ENCODE peak calls at places on chromosome 3, in four cellular contexts. One of them, this sample, is unnamed. For H3K4me1, the result is how much of the 10 kb centered on the place peaks cover.

GRCh38 chr3:16739416-16740091 is 134.3 kb upstream of the DAZL start:
- DNase-seq in right cardiac atrium: no peak
- DNase-seq in GM23338: no peak
- DNase-seq in tibial artery: no peak
- DNase-seq in this sample: no peak

GRCh38 chr3:37498126-37499039 is 324.0 kb upstream of the LRRFIP2 start:
- DNase-seq in right cardiac atrium: no peak
- DNase-seq in GM23338: no peak
- DNase-seq in tibial artery: no peak
- DNase-seq in this sample: no peak

GRCh38 chr3:57068437-57069089 is 8.1 kb downstream of the SPATA12 start:
- DNase-seq in right cardiac atrium: peak
- DNase-seq in GM23338: no peak
- DNase-seq in tibial artery: peak
- DNase-seq in this sample: peak

GRCh38 chr3:36196058-36196457 is 184.2 kb upstream of the STAC start:
- DNase-seq in right cardiac atrium: no peak
- DNase-seq in GM23338: no peak
- DNase-seq in tibial artery: no peak
- DNase-seq in this sample: no peak

GRCh38 chr3:134294302-134294925 is 43.8 kb upstream of the RYK start:
- DNase-seq in right cardiac atrium: no peak
- DNase-seq in GM23338: no peak
- DNase-seq in tibial artery: no peak
- DNase-seq in this sample: no peak

GRCh38 chr3:129834580-129834979 is 58.9 kb downstream of the TMCC1 start:
- DNase-seq in right cardiac atrium: no peak
- DNase-seq in GM23338: no peak
- DNase-seq in tibial artery: no peak
- DNase-seq in this sample: no peak

GRCh38 chr3:144433006-144433405 is 461.4 kb downstream of the DIPK2A start:
- DNase-seq in right cardiac atrium: no peak
- DNase-seq in GM23338: no peak
- DNase-seq in tibial artery: no peak
- DNase-seq in this sample: no peak

GRCh38 chr3:102174832-102175374 is 259.9 kb upstream of the ZPLD1 start:
- DNase-seq in right cardiac atrium: no peak
- DNase-seq in GM23338: no peak
- DNase-seq in tibial artery: no peak
- DNase-seq in this sample: no peak

GRCh38 chr3:31417486-31417885 is 115.2 kb upstream of the STT3B start:
- DNase-seq in right cardiac atrium: no peak
- DNase-seq in GM23338: no peak
- DNase-seq in tibial artery: no peak
- DNase-seq in this sample: no peak

GRCh38 chr3:121819236-121819635 is 15.6 kb downstream of the IQCB1 start:
- DNase-seq in right cardiac atrium: no peak
- DNase-seq in GM23338: no peak
- DNase-seq in tibial artery: no peak
- DNase-seq in this sample: no peak

GRCh38 chr3:134511500-134511899 is 25.6 kb downstream of the CEP63 start:
- DNase-seq in right cardiac atrium: no peak
- DNase-seq in GM23338: no peak
- DNase-seq in tibial artery: no peak
- DNase-seq in this sample: no peak

DNA sequence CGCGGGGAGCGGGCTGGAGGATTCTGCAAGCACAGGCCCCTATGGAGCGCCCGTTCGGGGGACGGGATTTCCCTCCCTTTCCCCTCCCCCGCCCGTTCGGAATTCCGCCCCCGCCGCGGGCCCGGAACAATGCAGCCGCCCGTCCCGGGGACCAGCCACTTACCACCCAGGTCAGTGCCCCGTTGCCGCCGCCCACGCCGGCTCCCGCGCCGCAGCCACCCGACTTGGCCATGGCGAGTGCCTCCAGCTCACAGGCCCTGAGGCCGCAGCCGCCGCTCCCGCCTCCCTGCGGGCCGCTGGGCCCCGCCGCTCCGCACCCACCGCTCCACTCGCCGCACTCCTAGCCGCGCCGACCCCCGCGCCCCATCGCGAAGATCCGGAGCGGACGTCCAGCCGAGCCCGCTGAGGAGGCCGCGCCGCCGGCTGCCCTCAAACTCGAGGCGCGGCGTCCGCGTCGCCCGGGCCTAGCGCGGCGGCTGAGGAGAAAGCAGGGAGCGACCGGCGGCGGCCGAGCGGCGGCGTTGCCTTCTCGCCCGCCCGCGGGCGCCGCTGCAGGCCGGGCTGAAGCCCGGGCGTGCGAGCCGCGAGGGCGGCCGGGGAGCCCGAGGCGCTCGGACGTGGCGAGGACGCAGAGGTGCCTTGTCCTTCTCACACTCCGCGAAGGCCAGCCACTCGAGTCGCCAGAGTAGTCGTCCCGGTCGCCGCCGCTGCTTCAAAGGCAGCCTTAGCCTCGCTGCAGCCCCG is 469 bp downstream of the TOP2B start:
- DNase-seq in right cardiac atrium: peak
- DNase-seq in GM23338: peak
- DNase-seq in tibial artery: peak
- DNase-seq in this sample: no peak
- H3K4me1 ChIP-seq in right cardiac atrium: under half
- H3K4me1 ChIP-seq in GM23338: under half
- H3K4me1 ChIP-seq in tibial artery: under half
- H3K4me1 ChIP-seq in this sample: under half

GRCh38 chr3:148865039-148865438 is at the start of gene CPA3:
- DNase-seq in right cardiac atrium: no peak
- DNase-seq in GM23338: no peak
- DNase-seq in tibial artery: no peak
- DNase-seq in this sample: no peak
- H3K4me1 ChIP-seq in right cardiac atrium: under half
- H3K4me1 ChIP-seq in GM23338: under half
- H3K4me1 ChIP-seq in tibial artery: under half
- H3K4me1 ChIP-seq in this sample: under half

GRCh38 chr3:73143821-73144237 is 82.4 kb downstream of the EBLN2 start:
- DNase-seq in right cardiac atrium: peak
- DNase-seq in GM23338: no peak
- DNase-seq in tibial artery: peak
- DNase-seq in this sample: no peak

GRCh38 chr3:73137736-73138403 is 76.4 kb downstream of the EBLN2 start:
- DNase-seq in right cardiac atrium: no peak
- DNase-seq in GM23338: no peak
- DNase-seq in tibial artery: no peak
- DNase-seq in this sample: no peak

GRCh38 chr3:73143401-73143800 is 81.9 kb downstream of the EBLN2 start:
- DNase-seq in right cardiac atrium: no peak
- DNase-seq in GM23338: no peak
- DNase-seq in tibial artery: no peak
- DNase-seq in this sample: no peak

GRCh38 chr3:73141531-73141930 is 80.1 kb downstream of the EBLN2 start:
- DNase-seq in right cardiac atrium: peak
- DNase-seq in GM23338: no peak
- DNase-seq in tibial artery: peak
- DNase-seq in this sample: no peak

GRCh38 chr3:73140772-73141434 is 79.4 kb downstream of the EBLN2 start:
- DNase-seq in right cardiac atrium: peak
- DNase-seq in GM23338: no peak
- DNase-seq in tibial artery: no peak
- DNase-seq in this sample: no peak
- H3K4me1 ChIP-seq in right cardiac atrium: under half
- H3K4me1 ChIP-seq in GM23338: under half
- H3K4me1 ChIP-seq in tibial artery: under half
- H3K4me1 ChIP-seq in this sample: under half

GRCh38 chr3:13853256-13853977 is 26.5 kb downstream of the WNT7A start:
- DNase-seq in right cardiac atrium: no peak
- DNase-seq in GM23338: no peak
- DNase-seq in tibial artery: no peak
- DNase-seq in this sample: no peak

GRCh38 chr3:13852638-13853009 is 27.2 kb downstream of the WNT7A start:
- DNase-seq in right cardiac atrium: no peak
- DNase-seq in GM23338: no peak
- DNase-seq in tibial artery: no peak
- DNase-seq in this sample: no peak

GRCh38 chr3:13850161-13850945 is 29.5 kb downstream of the WNT7A start:
- DNase-seq in right cardiac atrium: no peak
- DNase-seq in GM23338: peak
- DNase-seq in tibial artery: no peak
- DNase-seq in this sample: no peak

GRCh38 chr3:13851997-13852637 is 27.8 kb downstream of the WNT7A start:
- DNase-seq in right cardiac atrium: no peak
- DNase-seq in GM23338: no peak
- DNase-seq in tibial artery: no peak
- DNase-seq in this sample: no peak

DNA sequence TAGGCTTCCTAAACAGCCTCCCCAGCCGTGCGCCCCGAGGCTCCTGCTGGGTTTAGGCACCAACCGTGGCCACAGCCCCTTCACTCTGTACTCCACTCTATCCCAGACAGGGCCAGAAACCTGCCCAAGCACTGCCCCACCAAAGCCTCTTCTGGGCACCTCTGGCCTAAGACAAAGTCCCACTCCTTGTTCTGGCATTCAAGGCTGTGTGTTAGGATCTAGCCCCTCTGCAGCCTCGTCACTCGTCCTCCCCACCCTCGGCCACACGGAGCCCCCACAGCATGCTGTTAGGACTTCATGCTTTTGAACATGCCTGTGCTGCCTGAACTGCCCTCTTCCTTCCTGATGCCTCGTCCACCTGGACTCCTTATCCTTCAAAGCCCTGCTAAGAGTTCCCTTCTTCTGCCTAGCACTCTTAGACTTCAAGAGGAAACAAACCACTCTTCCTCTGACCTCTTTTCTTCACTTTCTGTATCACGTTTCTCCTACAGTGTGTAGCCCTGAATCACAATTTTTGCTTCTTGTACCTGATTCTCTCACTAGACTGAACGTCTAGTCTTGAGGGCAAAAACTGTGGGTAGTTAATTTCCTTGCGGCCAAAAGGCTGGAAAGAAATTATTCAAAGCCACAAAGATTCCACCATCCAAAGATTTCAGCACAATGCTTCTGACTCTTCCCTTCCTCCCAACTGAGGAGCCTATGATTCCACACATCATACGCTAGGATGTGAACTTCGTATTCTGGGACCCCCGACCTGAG is 28.6 kb downstream of the WNT7A start:
- DNase-seq in right cardiac atrium: no peak
- DNase-seq in GM23338: no peak
- DNase-seq in tibial artery: no peak
- DNase-seq in this sample: no peak
- H3K4me1 ChIP-seq in right cardiac atrium: under half
- H3K4me1 ChIP-seq in GM23338: under half
- H3K4me1 ChIP-seq in tibial artery: under half
- H3K4me1 ChIP-seq in this sample: under half

GRCh38 chr3:51386852-51387229 is 1.8 kb downstream of the MANF start:
- DNase-seq in right cardiac atrium: no peak
- DNase-seq in GM23338: no peak
- DNase-seq in tibial artery: no peak
- DNase-seq in this sample: no peak
- H3K4me1 ChIP-seq in right cardiac atrium: under half
- H3K4me1 ChIP-seq in GM23338: under half
- H3K4me1 ChIP-seq in tibial artery: under half
- H3K4me1 ChIP-seq in this sample: half or more

DNA sequence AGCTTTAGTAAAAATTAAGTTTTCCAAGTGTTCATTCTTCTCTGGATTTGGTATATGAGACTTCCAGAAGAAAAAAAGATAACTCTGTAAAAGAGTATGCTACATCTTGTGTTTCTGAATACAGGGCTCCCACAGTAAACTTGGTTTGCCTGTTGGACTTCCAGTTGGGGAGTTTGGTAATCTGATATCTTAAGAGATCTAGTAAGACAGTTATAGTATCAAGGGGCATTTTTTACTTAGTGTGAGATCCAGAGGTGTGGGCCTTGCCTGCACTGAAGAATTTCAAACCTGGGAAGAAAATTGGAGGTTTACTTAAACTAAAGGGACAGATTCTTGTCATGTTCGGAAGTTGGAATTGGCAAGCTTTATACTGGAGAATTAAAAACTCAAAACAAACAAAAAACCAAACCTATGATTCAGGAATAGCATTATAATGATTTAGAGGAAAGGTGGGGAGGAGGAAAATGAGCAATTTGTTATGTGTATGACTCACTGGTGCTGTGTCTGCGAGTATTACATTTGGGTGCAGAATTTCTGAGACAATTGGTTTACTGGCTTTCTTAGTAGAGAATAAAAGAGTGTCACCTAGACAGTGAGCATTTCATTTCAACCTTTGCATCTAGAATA is 58.9 kb upstream of the ULK4 start:
- DNase-seq in right cardiac atrium: no peak
- DNase-seq in GM23338: no peak
- DNase-seq in tibial artery: no peak
- DNase-seq in this sample: no peak
- H3K4me1 ChIP-seq in right cardiac atrium: under half
- H3K4me1 ChIP-seq in GM23338: under half
- H3K4me1 ChIP-seq in tibial artery: half or more
- H3K4me1 ChIP-seq in this sample: half or more

DNA sequence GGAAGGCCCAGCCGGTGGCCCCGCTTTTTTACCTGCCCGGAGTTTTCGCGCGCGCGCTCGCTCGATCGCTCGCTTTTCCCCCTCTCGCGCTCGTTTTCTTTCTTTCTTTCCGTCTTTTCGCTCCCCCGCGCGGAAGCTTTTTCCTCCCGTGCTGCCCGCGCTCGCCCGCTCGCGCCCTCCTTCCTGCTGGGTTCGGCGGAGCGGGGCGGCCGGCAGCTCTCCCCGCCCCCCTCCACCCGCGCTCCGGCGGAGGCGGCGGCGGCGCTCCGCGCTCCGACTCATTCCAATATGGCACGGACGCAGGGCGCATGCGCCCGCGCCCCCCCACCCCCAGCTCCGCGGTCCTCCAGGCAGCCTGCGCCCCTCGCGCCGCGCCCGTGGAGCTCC is at the start of gene SFMBT1:
- DNase-seq in right cardiac atrium: peak
- DNase-seq in GM23338: peak
- DNase-seq in tibial artery: peak
- DNase-seq in this sample: no peak
- H3K4me1 ChIP-seq in right cardiac atrium: under half
- H3K4me1 ChIP-seq in GM23338: under half
- H3K4me1 ChIP-seq in tibial artery: under half
- H3K4me1 ChIP-seq in this sample: under half